ENCODE peak calls at places on chromosome 4, in six cellular contexts. Q is hepatocyte, R is pancreas, F is ovary, M is endodermal cell, C is BJ. V is an unnamed sample.

GRCh38 chr4:103171006-103171405 is 27.1 kb downstream of the CENPE start:
- DNase-seq in M (no peak), Q (no peak), F (no peak), C (no peak), R (no peak), V (no peak)

GRCh38 chr4:13917010-13917409 is 289.5 kb upstream of the BOD1L1 start:
- DNase-seq in R (no peak), F (no peak), C (peak; percentile 71), M (no peak), Q (no peak), V (no peak)

GRCh38 chr4:13984996-13985780 is 357.7 kb upstream of the BOD1L1 start:
- DNase-seq in Q (no peak), F (no peak), C (no peak), R (no peak), M (no peak), V (no peak)

GRCh38 chr4:124178449-124179021 is 534.0 kb downstream of the ANKRD50 start:
- DNase-seq in Q (no peak), M (no peak), F (no peak), C (no peak), R (no peak), V (no peak)

GRCh38 chr4:128387600-128388351 is 100.2 kb upstream of the PGRMC2 start:
- DNase-seq in M (no peak), Q (no peak), F (no peak), R (no peak), C (no peak), V (peak; percentile 79)

GRCh38 chr4:154126276-154126675 is 337.4 kb upstream of the SFRP2 start:
- DNase-seq in R (no peak), M (no peak), Q (no peak), F (no peak), C (no peak), V (no peak)

GRCh38 chr4:74181225-74181624 is 23.3 kb downstream of the MTHFD2L start:
- DNase-seq in F (no peak), C (no peak), M (no peak), R (no peak), Q (no peak), V (no peak)

GRCh38 chr4:149914521-149915115 is 99.0 kb upstream of the IQCM start:
- DNase-seq in C (no peak), F (no peak), R (no peak), M (peak; percentile 86), Q (peak; percentile 78), V (no peak)

GRCh38 chr4:150315175-150315574 is 236.9 kb downstream of the DCLK2 start:
- DNase-seq in R (no peak), M (peak; percentile 67), C (no peak), Q (no peak), F (no peak), V (no peak)

GRCh38 chr4:15832523-15833451 is 54.7 kb downstream of the CD38 start:
- DNase-seq in F (no peak), M (no peak), R (no peak), Q (no peak), C (no peak), V (no peak)

GRCh38 chr4:170691168-170691567 is 601.4 kb upstream of the AADAT start:
- DNase-seq in F (no peak), M (no peak), Q (no peak), C (no peak), R (no peak), V (no peak)

GRCh38 chr4:171025776-171026175 is 787.4 kb upstream of the GALNTL6 start:
- DNase-seq in F (no peak), Q (no peak), M (no peak), C (no peak), R (no peak), V (no peak)

GRCh38 chr4:144176476-144176875 is 36.0 kb upstream of the GYPA start:
- DNase-seq in F (no peak), C (no peak), R (no peak), Q (no peak), M (no peak), V (no peak)

GRCh38 chr4:40502936-40503335 is 126.7 kb downstream of the RBM47 start:
- DNase-seq in M (no peak), F (no peak), Q (no peak), R (no peak), C (no peak), V (no peak)

GRCh38 chr4:5158825-5159224 is 107.5 kb downstream of the STK32B start:
- DNase-seq in F (no peak), R (no peak), Q (no peak), M (no peak), C (no peak), V (no peak)

GRCh38 chr4:150145950-150146340 is 67.7 kb downstream of the DCLK2 start:
- DNase-seq in C (no peak), F (no peak), R (no peak), M (no peak), Q (no peak), V (no peak)

GRCh38 chr4:141347738-141348524 is 127.2 kb downstream of the ZNF330 start:
- DNase-seq in M (no peak), C (no peak), Q (no peak), F (no peak), R (no peak), V (no peak)
- H3K4me3 ChIP-seq in M (no peak overlapping the region), C (no peak overlapping the region), Q (no peak overlapping the region), F (no peak overlapping the region), R (no peak overlapping the region), V (no peak overlapping the region)

DNA sequence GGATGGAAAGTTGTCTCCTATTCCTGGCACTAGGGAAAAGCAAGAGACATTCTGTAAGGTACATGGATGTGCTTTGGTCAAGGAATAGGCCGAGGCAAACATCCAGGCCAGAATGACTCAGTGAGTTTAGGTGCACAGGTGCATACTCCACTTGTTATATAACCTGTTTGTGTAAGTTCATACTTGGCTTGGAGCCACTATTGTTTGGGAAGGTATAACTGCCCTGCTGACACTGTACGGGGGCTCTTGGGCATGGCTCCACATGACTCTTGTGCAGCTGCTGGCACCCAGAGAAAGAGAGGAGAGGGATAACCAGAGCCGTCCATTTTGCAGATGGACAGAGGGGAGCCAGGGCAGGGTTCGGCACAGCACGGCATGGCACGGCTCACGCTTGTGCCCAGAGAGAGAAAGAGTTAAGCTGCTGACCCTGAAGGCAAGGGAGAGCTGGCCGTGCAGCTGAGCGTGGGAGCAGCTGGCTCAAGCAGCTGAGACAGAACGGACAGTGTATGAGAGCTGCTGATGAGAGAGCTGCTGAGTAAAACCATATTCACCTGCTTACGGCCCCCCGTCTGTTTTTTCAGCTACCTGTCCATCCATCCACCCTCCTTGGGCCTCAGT is 98.0 kb downstream of the SLC2A9 start:
- DNase-seq in Q (no peak), F (no peak), R (no peak), M (no peak), C (no peak), V (no peak)
- H3K27me3 ChIP-seq in Q (no peaks in the 10 kb centered on the region), F (no peaks in the 10 kb centered on the region), R (no peaks in the 10 kb centered on the region), M (no peaks in the 10 kb centered on the region), C (no peaks in the 10 kb centered on the region), V (no peaks in the 10 kb centered on the region)

GRCh38 chr4:189869236-189869635 is 71.4 kb upstream of the FRG1 start:
- DNase-seq in M (no peak), C (no peak), R (no peak), F (no peak), Q (no peak), V (no peak)
- H3K4me3 ChIP-seq in M (no peak overlapping the region), C (no peak overlapping the region), R (no peak overlapping the region), F (no peak overlapping the region), Q (no peak overlapping the region), V (no peak overlapping the region)

GRCh38 chr4:110124721-110125120 is 73.7 kb downstream of the ELOVL6 start:
- DNase-seq in Q (no peak), R (no peak), F (no peak), M (no peak), C (no peak), V (no peak)

GRCh38 chr4:110122201-110122600 is 76.2 kb downstream of the ELOVL6 start:
- DNase-seq in F (no peak), C (no peak), Q (no peak), R (no peak), M (no peak), V (no peak)

GRCh38 chr4:110119347-110119746 is 79.1 kb downstream of the ELOVL6 start:
- DNase-seq in C (no peak), R (no peak), Q (peak; percentile 46), M (no peak), F (no peak), V (no peak)

GRCh38 chr4:110120506-110120905 is 77.9 kb downstream of the ELOVL6 start:
- DNase-seq in R (no peak), C (no peak), M (no peak), Q (no peak), F (no peak), V (no peak)

DNA sequence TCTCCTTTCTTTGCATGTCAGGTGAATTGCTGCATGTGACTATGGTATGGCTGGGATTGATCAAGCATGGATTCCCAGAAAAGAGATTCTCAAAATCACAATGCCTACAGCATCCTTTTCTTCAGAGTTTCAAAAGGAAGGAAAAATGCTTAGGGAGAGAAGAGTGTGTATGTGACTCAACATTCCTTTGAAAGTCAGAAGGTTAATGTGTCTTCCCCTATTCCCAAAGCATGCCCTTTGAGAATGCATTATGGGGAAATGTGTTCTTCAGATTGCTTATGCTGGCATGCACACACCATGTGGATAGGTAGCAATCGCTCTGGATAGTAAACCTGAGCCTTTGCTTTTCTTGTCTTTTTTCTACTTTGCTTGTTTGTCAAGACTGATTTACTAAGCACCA is 78.5 kb downstream of the ELOVL6 start:
- DNase-seq in R (no peak), M (no peak), Q (no peak), C (no peak), F (no peak), V (no peak)
- H3K27me3 ChIP-seq in R (no peaks in the 10 kb centered on the region), M (no peaks in the 10 kb centered on the region), Q (no peaks in the 10 kb centered on the region), C (no peaks in the 10 kb centered on the region), F (no peaks in the 10 kb centered on the region), V (no peaks in the 10 kb centered on the region)

DNA sequence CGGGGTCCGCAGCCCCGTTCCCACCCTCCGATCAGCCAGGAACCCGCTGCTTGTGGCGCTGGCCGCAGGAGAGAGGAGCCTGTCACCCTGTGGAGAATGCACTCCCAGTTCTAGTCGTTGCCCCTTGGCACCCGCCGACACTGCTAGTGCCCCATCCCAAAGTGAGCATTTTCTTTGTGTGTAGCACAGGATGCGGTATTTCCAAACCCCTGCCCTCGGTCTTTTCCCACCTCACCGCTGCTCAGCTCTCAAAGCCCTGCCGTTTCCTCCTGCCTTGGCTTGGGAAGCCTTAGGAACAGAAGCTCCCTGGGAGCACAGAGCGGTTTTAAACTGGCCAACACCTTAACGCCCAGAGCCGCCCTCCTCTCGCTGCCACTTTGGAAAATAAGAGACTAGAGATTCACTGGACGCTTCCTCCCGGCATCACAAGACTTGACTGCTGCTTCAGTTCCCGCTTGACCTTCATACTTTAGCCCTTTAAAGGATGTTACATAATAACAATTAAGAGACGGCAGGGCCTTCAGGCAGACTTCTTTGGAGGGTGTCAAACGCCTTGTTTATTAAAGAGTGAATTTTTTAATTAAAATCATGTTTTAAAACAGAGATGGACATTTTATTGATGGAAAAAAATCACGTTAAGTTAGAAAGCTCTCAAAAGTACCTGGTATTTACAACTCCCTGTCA is 843 bp downstream of the CYP4V2 start:
- DNase-seq in R (no peak), C (no peak), M (peak; percentile 80), Q (peak; percentile 37), F (peak; percentile 57), V (no peak)
- H3K4me3 ChIP-seq in R (peak overlapping the region; percentile 93), C (peak overlapping the region; percentile 90), M (peak overlapping the region; percentile 87), Q (peak overlapping the region; percentile 100), F (peak overlapping the region; percentile 79), V (peak overlapping the region; percentile 63)

DNA sequence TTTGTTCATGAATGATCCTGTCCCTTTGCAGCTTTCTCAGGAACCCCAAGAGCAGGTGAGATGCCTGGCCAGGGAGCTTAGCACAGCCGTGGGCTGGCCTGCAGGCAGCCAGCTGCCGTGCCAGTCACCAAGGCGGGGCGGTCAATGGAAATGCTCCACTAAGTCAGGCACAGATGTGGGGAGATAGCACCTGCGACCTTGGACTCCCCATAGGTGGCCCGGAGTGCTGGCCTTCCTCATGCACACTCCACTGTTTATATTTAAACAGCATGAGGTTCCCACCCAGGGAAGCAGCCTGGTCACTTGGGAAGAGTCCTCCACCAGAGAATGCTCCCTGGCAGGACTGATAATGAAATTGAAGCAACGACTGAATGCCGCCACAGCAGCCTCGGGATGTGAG is 14.2 kb upstream of the ADRA2C start:
- DNase-seq in M (no peak), F (no peak), R (no peak), C (no peak), Q (no peak), V (no peak)
- H3K27me3 ChIP-seq in M (peaks cover 3% of the 10 kb centered on the region), F (no peaks in the 10 kb centered on the region), R (no peaks in the 10 kb centered on the region), C (peaks cover 3% of the 10 kb centered on the region), Q (peaks cover 21% of the 10 kb centered on the region), V (peaks cover 3% of the 10 kb centered on the region)